ENCODE peak calls at places on chromosomes 1 and 21, in eight cellular contexts. Y is neural progenitor cell, R is H9, N is HFFc6, A is glutamatergic neuron, G is cardiac fibroblast, X is omental fat pad, I is IMR-90. W is an unnamed sample.

GRCh38 chr1:228142616-228143203 is 2.6 kb downstream of the GUK1 start:
- DNase-seq in Y (no peak), R (no peak), N (no peak), A (no peak), G (no peak), X (no peak), I (no peak), W (no peak)

GRCh38 chr21:27764056-27764455 is 797.2 kb upstream of the ADAMTS5 start:
- DNase-seq in Y (no peak), R (no peak), N (no peak), A (no peak), G (no peak), X (no peak), I (no peak), W (no peak)

GRCh38 chr1:30684259-30684658 is 39.1 kb downstream of the MATN1 start:
- DNase-seq in Y (no peak), R (no peak), N (no peak), A (no peak), G (no peak), X (no peak), I (no peak), W (no peak)

GRCh38 chr1:44390277-44390676 is 14.8 kb upstream of the RNF220 start:
- DNase-seq in Y (no peak), R (no peak), N (peak; percentile 85), A (no peak), G (peak; percentile 57), X (no peak), I (peak; percentile 85), W (no peak)

GRCh38 chr21:28805885-28806284 is 186.8 kb downstream of the LTN1 start:
- DNase-seq in Y (no peak), R (no peak), N (peak; percentile 78), A (no peak), G (peak; percentile 95), X (no peak), I (peak; percentile 97), W (no peak)

GRCh38 chr21:46425566-46425965 is 33.1 kb upstream of the DIP2A start:
- DNase-seq in Y (no peak), R (no peak), N (no peak), A (no peak), G (no peak), X (no peak), I (no peak), W (no peak)

GRCh38 chr1:100353073-100353801 is 931 bp downstream of the CDC14A start:
- DNase-seq in Y (peak; percentile 83), R (no peak), N (no peak), A (peak; percentile 68), G (no peak), X (no peak), I (no peak), W (peak; percentile 62)

GRCh38 chr1:210250998-210251679 is 18.5 kb downstream of the SERTAD4 start:
- DNase-seq in Y (peak; percentile 86), R (peak; percentile 89), N (peak; percentile 24), A (peak; percentile 83), G (peak; percentile 34), X (peak; percentile 27), I (no peak), W (peak; percentile 67)

GRCh38 chr21:14097881-14098499 is 112.8 kb downstream of the LIPI start:
- DNase-seq in Y (no peak), R (no peak), N (no peak), A (no peak), G (no peak), X (no peak), I (no peak), W (no peak)

GRCh38 chr1:176826265-176826664 is 338.2 kb downstream of the ASTN1 start:
- DNase-seq in Y (no peak), R (no peak), N (no peak), A (no peak), G (no peak), X (no peak), I (no peak), W (no peak)

GRCh38 chr1:204074274-204075115 is 1.6 kb downstream of the SOX13 start:
- DNase-seq in Y (peak; percentile 71), R (peak; percentile 53), N (peak; percentile 50), A (peak; percentile 52), G (peak; percentile 88), X (no peak), I (peak; percentile 52), W (peak; percentile 64)

GRCh38 chr1:21564521-21565095 is 55.4 kb downstream of the ALPL start:
- DNase-seq in Y (no peak), R (no peak), N (peak; percentile 15), A (no peak), G (no peak), X (no peak), I (peak; percentile 41), W (no peak)

GRCh38 chr21:41769933-41770332 is 3.1 kb upstream of the RIPK4 start:
- DNase-seq in Y (no peak), R (no peak), N (no peak), A (no peak), G (no peak), X (no peak), I (no peak), W (no peak)

GRCh38 chr1:110343249-110343648 is 4.1 kb downstream of the RBM15 start:
- DNase-seq in Y (no peak), R (no peak), N (no peak), A (no peak), G (no peak), X (no peak), I (no peak), W (no peak)

GRCh38 chr1:995665-996633 is 3.9 kb downstream of the HES4 start:
- DNase-seq in Y (no peak), R (peak; percentile 35), N (no peak), A (no peak), G (no peak), X (no peak), I (no peak), W (peak; percentile 9)

GRCh38 chr21:42682661-42683060 is 29.2 kb downstream of the PDE9A start:
- DNase-seq in Y (no peak), R (no peak), N (no peak), A (no peak), G (no peak), X (no peak), I (no peak), W (no peak)

GRCh38 chr1:107529511-107530149 is 388.8 kb downstream of the NTNG1 start:
- DNase-seq in Y (peak; percentile 74), R (peak; percentile 37), N (peak; percentile 19), A (no peak), G (peak; percentile 39), X (no peak), I (peak; percentile 35), W (peak; percentile 26)

GRCh38 chr1:218772575-218772974 is 401.1 kb upstream of the LYPLAL1 start:
- DNase-seq in Y (no peak), R (no peak), N (peak; percentile 24), A (no peak), G (peak; percentile 11), X (no peak), I (peak; percentile 85), W (no peak)

GRCh38 chr1:23478896-23479790 is 4.8 kb downstream of the ASAP3 start:
- DNase-seq in Y (no peak), R (no peak), N (no peak), A (no peak), G (peak; percentile 91), X (peak; percentile 57), I (peak; percentile 72), W (peak; percentile 57)

GRCh38 chr1:20212685-20213331 is 26.5 kb upstream of the PLA2G2C start:
- DNase-seq in Y (peak; percentile 92), R (peak; percentile 94), N (peak; percentile 41), A (peak; percentile 85), G (peak; percentile 63), X (no peak), I (peak; percentile 38), W (peak; percentile 82)

GRCh38 chr1:20219991-20220390 is 33.7 kb upstream of the PLA2G2C start:
- DNase-seq in Y (peak; percentile 28), R (no peak), N (no peak), A (no peak), G (no peak), X (no peak), I (no peak), W (no peak)

GRCh38 chr1:20215716-20216115 is 29.4 kb upstream of the PLA2G2C start:
- DNase-seq in Y (no peak), R (no peak), N (no peak), A (no peak), G (no peak), X (no peak), I (no peak), W (no peak)

GRCh38 chr1:20212099-20212684 is 25.9 kb upstream of the PLA2G2C start:
- DNase-seq in Y (no peak), R (no peak), N (no peak), A (no peak), G (no peak), X (no peak), I (no peak), W (no peak)

GRCh38 chr1:20216574-20216973 is 30.3 kb upstream of the PLA2G2C start:
- DNase-seq in Y (no peak), R (no peak), N (peak; percentile 2), A (no peak), G (peak; percentile 30), X (no peak), I (peak; percentile 10), W (no peak)
- TF ChIP-seq CTCF in Y (peak; percentile 43), R (peak; percentile 63), N (peak; percentile 54), A (peak; percentile 21), G (peak; percentile 44), X (no peak), I (peak; percentile 34), W (peak; percentile 14)

GRCh38 chr1:28840928-28841544 is 29.1 kb downstream of the OPRD1 start:
- DNase-seq in Y (no peak), R (no peak), N (no peak), A (no peak), G (no peak), X (no peak), I (no peak), W (no peak)
- TF ChIP-seq CTCF in Y (no peak), R (peak; percentile 36), N (no peak), A (no peak), G (no peak), X (no peak), I (no peak), W (no peak)

DNA sequence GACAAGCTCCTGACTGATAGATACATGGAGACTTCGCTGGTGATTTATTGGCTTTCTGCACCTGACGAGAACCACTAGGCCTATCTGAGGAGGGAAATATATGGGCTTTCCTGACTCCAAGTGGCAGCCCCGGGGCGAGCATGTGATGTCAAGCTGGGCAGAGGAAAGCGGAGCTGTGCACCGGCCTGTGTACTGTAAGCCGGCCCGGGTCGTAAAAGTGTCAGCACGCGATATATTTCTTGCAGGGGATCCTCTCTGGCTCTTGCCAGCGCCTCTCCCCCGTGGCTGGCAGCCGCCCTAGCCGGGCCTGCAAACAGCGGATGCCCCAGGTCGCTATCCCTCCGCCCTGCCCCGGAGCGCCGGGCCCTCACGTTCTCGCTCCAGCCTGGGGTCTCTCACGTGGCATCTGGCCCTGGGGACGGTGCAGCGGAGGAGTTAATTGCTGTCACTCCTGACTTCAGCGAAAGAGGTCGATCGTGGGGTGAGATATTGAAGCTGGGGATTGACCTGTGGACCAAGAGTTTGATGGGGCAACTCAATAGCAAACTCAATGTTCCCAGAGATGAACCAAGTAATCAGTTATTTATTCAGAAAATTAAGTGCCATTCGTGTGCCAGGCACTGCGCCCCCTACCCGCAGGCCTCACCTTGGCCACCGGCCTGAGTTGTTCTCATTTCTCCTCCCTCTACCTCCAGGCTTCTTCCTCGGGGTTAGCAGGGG is 41.0 kb upstream of the HAO2 start:
- DNase-seq in Y (peak; percentile 67), R (peak; percentile 74), N (no peak), A (peak; percentile 73), G (peak; percentile 29), X (no peak), I (no peak), W (peak; percentile 91)
- TF ChIP-seq CTCF in Y (peak; percentile 86), R (peak; percentile 90), N (peak; percentile 64), A (peak; percentile 57), G (peak; percentile 2), X (no peak), I (peak; percentile 23), W (peak; percentile 45)

GRCh38 chr1:38941093-38941492 is 537 bp downstream of the RHBDL2 start:
- DNase-seq in Y (no peak), R (no peak), N (no peak), A (no peak), G (no peak), X (no peak), I (no peak), W (no peak)
- TF ChIP-seq CTCF in Y (no peak), R (no peak), N (no peak), A (no peak), G (no peak), X (no peak), I (no peak), W (no peak)